ENCODE peak calls at places on chromosome 17, in four cellular contexts. L is Panc1, C is HepG2, T is HCT116. N is an unnamed sample.

GRCh38 chr17:70332811-70333210 is 163.5 kb downstream of the KCNJ2 start:
- DNase-seq in C (no peak), T (no peak), L (no peak), N (no peak)

GRCh38 chr17:76501827-76502307 is 644 bp upstream of the RHBDF2 start:
- DNase-seq in T (no peak), L (no peak), C (no peak), N (peak)

GRCh38 chr17:5770556-5771270 is 186.4 kb upstream of the NLRP1 start:
- DNase-seq in C (no peak), T (no peak), L (no peak), N (no peak)

GRCh38 chr17:4554441-4554996 is 665 bp downstream of the MYBBP1A start:
- DNase-seq in C (no peak), L (no peak), T (no peak), N (no peak)

GRCh38 chr17:42363767-42364585 is 24.3 kb downstream of the STAT3 start:
- DNase-seq in C (no peak), T (no peak), L (no peak), N (no peak)

GRCh38 chr17:56810286-56810781 is 23.4 kb downstream of the C17orf67 start:
- DNase-seq in T (no peak), L (no peak), C (no peak), N (no peak)

GRCh38 chr17:5121186-5121841 is 5.5 kb downstream of the USP6 start:
- DNase-seq in L (no peak), T (no peak), C (no peak), N (no peak)

GRCh38 chr17:6708357-6708961 is 4.7 kb downstream of the SLC13A5 start:
- DNase-seq in C (no peak), T (no peak), L (no peak), N (no peak)

GRCh38 chr17:6427284-6427781 is 7.6 kb downstream of the AIPL1 start:
- DNase-seq in C (no peak), T (no peak), L (no peak), N (no peak)

GRCh38 chr17:77160877-77161530 is 20.2 kb downstream of the SEC14L1 start:
- DNase-seq in C (peak), L (no peak), T (no peak), N (no peak)

GRCh38 chr17:6797718-6798351 is 21.8 kb downstream of the FBXO39 start:
- DNase-seq in C (peak), L (no peak), T (no peak), N (no peak)

GRCh38 chr17:40025991-40026815 is 11.0 kb downstream of the CSF3 start:
- DNase-seq in C (no peak), L (no peak), T (no peak), N (no peak)

GRCh38 chr17:62179525-62180161 is 114.6 kb upstream of the MED13 start:
- DNase-seq in T (peak), L (peak), C (peak), N (peak)

GRCh38 chr17:80629298-80630028 is 84.8 kb downstream of the RPTOR start:
- DNase-seq in T (no peak), L (no peak), C (peak), N (no peak)

GRCh38 chr17:40327735-40328385 is 18.9 kb downstream of the RARA start:
- DNase-seq in L (no peak), T (no peak), C (no peak), N (no peak)

GRCh38 chr17:62614142-62614541 is 13.3 kb upstream of the MRC2 start:
- DNase-seq in L (no peak), C (no peak), T (no peak), N (no peak)

GRCh38 chr17:7499161-7499560 is 15.0 kb downstream of the POLR2A start:
- DNase-seq in C (no peak), L (no peak), T (no peak), N (no peak)

GRCh38 chr17:44351464-44351863 is 6.4 kb downstream of the GRN start:
- DNase-seq in T (no peak), L (no peak), C (no peak), N (no peak)

GRCh38 chr17:55155867-55156560 is 108.7 kb upstream of the HLF start:
- DNase-seq in L (no peak), T (no peak), C (no peak), N (no peak)

GRCh38 chr17:6591599-6592158 is 35.3 kb upstream of the PITPNM3 start:
- DNase-seq in T (no peak), L (no peak), C (peak), N (no peak)

GRCh38 chr17:69602969-69603368 is 188.5 kb downstream of the MAP2K6 start:
- DNase-seq in C (no peak), T (no peak), L (no peak), N (no peak)

GRCh38 chr17:80349437-80350160 is 65.4 kb upstream of the ENDOV start:
- DNase-seq in T (no peak), C (no peak), L (no peak), N (no peak)

GRCh38 chr17:55177914-55178217 is 86.9 kb upstream of the HLF start:
- DNase-seq in L (no peak), T (no peak), C (no peak), N (no peak)

GRCh38 chr17:1762906-1763829 is 1.3 kb downstream of the SERPINF1 start:
- DNase-seq in L (no peak), C (peak), T (no peak), N (peak)

GRCh38 chr17:1197781-1198490 is 18.2 kb upstream of the ABR start:
- DNase-seq in L (no peak), C (no peak), T (no peak), N (no peak)

GRCh38 chr17:65538679-65539529 is 22.5 kb downstream of the AXIN2 start:
- DNase-seq in L (no peak), C (no peak), T (no peak), N (no peak)

GRCh38 chr17:36188891-36189306 is 7.7 kb downstream of the CCL3L1 start:
- DNase-seq in C (no peak), L (no peak), T (no peak), N (no peak)

GRCh38 chr17:66975614-66976378 is 11.3 kb downstream of the CACNG4 start:
- DNase-seq in T (peak), L (no peak), C (peak), N (peak)

GRCh38 chr17:29568331-29569244 is at the start of gene TP53I13:
- DNase-seq in T (peak), C (peak), L (no peak), N (peak)

GRCh38 chr17:50192873-50193274 is 8.6 kb downstream of the COL1A1 start:
- DNase-seq in T (no peak), L (no peak), C (no peak), N (no peak)

GRCh38 chr17:79125503-79125902 is 50.9 kb downstream of the ENGASE start:
- DNase-seq in L (no peak), T (no peak), C (no peak), N (no peak)

GRCh38 chr17:44044092-44044491 is 22.4 kb downstream of the LSM12 start:
- DNase-seq in L (no peak), T (no peak), C (no peak), N (no peak)

GRCh38 chr17:51000835-51001638 is 119.6 kb downstream of the SPAG9 start:
- DNase-seq in L (peak), T (peak), C (peak), N (no peak)

GRCh38 chr17:19327039-19327776 is 35.3 kb downstream of the B9D1 start:
- DNase-seq in C (no peak), L (no peak), T (peak), N (no peak)

GRCh38 chr17:17749921-17750320 is 68.7 kb downstream of the RAI1 start:
- DNase-seq in L (no peak), T (peak), C (peak), N (peak)

GRCh38 chr17:78716814-78717393 is 65.2 kb downstream of the CYTH1 start:
- DNase-seq in L (no peak), C (no peak), T (no peak), N (no peak)

GRCh38 chr17:82983510-82984248 is 95.7 kb upstream of the METRNL start:
- DNase-seq in C (no peak), T (no peak), L (no peak), N (no peak)

GRCh38 chr17:82981141-82981540 is 98.3 kb upstream of the METRNL start:
- DNase-seq in T (no peak), C (no peak), L (no peak), N (no peak)

GRCh38 chr17:82984751-82985435 is 94.5 kb upstream of the METRNL start:
- DNase-seq in C (no peak), L (no peak), T (no peak), N (no peak)

GRCh38 chr17:82985436-82985820 is 94.0 kb upstream of the METRNL start:
- DNase-seq in L (no peak), T (no peak), C (no peak), N (no peak)

GRCh38 chr17:82985973-82986372 is 93.4 kb upstream of the METRNL start:
- DNase-seq in L (no peak), C (no peak), T (no peak), N (no peak)
- TF ChIP-seq TCF7L2 in L (no peak), C (no peak), T (no peak), N (no peak)

GRCh38 chr17:71631483-71631882 is 489.3 kb upstream of the SOX9 start:
- DNase-seq in C (no peak), T (peak), L (no peak), N (no peak)
- TF ChIP-seq TCF7L2 in C (no peak), T (peak), L (no peak), N (no peak)

GRCh38 chr17:58232707-58233156 is 5.7 kb upstream of the LPO start:
- DNase-seq in C (no peak), L (no peak), T (no peak), N (peak)
- TF ChIP-seq TCF7L2 in C (no peak), L (no peak), T (no peak), N (no peak)

GRCh38 chr17:82242698-82242976 is 13.8 kb downstream of the SLC16A3 start:
- DNase-seq in L (no peak), T (no peak), C (no peak), N (no peak)

GRCh38 chr17:82242977-82243647 is 14.3 kb downstream of the SLC16A3 start:
- DNase-seq in C (peak), T (no peak), L (no peak), N (no peak)

GRCh38 chr17:82245144-82246039 is 16.6 kb downstream of the SLC16A3 start:
- DNase-seq in L (no peak), T (no peak), C (no peak), N (no peak)

GRCh38 chr17:82244413-82245140 is 15.7 kb downstream of the SLC16A3 start:
- DNase-seq in L (no peak), C (no peak), T (no peak), N (no peak)

DNA sequence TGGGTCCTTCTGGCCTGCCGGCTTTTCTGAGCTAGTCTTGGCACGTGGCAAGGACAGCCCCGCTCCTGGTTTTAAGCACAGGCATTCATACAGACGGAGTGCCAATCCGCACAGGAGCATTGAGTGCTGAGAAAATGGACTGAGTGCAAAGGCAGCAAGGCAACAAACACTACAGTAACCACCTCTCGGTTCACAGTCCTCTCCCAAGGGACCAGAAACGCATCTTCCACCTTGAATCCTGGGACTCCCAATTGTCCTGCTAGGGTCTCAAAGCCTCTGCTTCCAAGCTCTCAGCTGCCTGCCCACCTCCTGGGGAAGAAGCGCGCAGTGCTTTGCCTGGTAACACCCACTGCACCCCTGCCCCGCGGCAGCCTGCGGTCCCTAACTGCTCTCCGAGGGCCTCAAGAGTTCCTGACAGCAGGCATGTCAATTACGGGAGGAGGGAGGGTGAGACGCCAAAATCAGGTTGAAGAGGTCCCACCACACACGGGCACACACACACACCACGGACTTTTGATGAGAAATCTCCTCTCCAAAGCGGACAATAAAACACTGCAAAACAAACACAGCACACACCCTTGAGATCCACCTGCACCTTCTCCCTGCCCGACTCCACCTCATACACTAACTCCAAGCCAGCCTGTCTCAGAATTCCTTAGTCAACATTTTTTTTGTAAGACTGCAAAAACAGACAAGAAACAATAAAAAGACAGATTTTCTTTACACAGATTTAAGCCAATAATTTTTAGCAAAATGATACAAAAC is 15.0 kb downstream of the SLC16A3 start:
- DNase-seq in L (no peak), C (no peak), T (no peak), N (no peak)
- TF ChIP-seq TCF7L2 in L (no peak), C (no peak), T (no peak), N (no peak)

DNA sequence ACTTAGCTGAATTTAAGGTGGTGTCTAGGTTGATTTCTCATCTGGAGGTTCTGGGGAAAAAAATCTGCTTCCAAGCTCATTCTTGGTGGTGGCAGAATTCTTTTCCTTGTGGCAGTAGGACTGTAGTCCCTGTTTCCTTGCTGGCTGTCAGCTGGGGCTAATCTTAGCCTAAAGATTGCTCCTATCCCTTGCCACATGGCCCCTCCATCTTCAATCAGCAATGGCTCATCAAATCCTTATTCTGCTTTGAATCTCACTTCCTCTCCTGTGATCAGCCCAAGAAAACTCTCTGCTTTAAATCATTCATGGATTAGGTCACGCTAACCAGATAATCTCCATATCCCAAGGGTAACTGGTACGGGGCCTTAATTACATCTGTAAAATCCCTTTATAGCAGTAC is 6.6 kb downstream of the FAM20A start:
- DNase-seq in L (no peak), C (no peak), T (no peak), N (no peak)
- TF ChIP-seq TCF7L2 in L (no peak), C (no peak), T (no peak), N (no peak)

DNA sequence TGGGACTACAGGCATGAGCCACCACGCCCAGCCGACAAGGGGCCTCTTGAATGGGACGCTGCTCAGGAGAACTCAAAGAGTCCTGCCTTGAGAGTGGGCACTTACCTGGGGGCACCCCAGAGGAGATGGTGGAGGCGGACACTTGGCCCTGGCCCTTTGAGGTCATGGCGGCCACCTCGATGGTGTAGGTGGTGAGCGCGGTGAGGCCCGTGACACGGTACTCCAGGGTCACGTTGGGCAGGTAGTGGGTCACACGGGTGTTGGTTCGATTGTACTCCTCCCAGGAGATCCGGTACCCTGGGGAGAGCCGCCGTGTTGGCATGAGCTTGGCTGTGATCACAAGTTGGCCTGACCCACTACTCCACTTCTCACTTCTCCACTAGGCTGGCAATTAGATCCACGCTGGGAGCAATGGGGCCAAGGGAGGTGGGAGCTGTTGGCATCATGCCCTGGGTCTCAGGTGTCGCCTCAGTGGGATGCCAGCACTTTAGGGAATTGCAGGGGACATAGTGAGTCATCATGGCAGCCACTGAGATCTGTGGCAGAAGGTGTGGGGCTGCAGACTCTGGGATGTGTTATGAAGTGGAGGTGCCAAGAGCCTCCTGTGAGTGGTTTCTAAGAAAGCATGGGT is 89.2 kb upstream of the CDC42EP4 start:
- DNase-seq in L (no peak), T (no peak), C (no peak), N (no peak)
- TF ChIP-seq TCF7L2 in L (no peak), T (no peak), C (no peak), N (no peak)

DNA sequence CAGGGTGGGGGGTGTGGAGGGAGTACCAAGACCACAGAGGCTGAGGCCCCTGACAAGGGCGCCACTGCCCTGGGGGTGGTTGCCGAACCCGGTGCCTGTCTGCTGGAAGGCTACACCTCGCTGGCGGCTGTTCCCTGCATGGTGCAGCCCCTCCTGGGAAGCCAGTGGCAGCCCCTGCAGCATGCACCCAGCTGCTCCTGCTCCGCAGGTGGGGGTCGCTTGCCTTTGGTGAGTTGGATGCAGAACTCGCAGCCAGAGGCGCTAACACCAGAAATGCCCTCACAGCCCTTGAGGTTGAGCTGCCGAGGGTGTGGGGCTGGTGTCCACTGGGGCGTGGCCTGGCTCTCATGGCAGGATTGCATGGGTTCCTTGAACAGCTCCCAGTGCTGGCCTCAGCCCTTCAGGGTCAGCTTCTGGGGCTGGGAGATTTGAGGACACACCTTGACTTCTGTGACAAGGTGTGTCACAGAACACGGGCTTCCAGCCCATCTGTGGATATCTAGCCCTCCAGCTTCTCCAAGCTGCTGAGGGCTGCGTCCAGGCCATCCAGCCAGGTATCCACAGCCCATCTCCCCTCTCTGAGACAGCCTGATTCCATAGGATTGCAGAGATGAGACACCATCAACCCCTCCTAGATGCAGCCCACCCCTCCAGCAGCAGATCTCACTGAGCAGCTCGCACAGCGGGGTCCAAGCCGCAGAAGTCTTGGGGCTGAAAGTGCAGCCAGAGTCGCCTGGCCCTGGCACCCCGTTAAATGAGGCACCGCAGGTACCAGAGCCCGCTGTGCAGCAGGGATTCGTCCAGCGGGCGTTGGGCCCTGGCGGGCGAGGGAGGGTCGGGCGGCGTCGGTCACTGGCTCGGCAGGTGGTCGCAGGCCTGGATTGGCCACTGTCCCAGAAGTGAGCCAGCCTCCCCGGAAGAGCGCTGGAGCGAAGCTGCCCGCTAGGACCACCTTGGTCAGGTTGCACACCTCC is 586.3 kb downstream of the KCNJ18 start:
- DNase-seq in C (no peak), L (no peak), T (no peak), N (no peak)
- TF ChIP-seq TCF7L2 in C (no peak), L (no peak), T (no peak), N (no peak)

GRCh38 chr17:21242026-21242700 is 11.0 kb downstream of the NATD1 start:
- DNase-seq in L (no peak), T (no peak), C (no peak), N (no peak)

GRCh38 chr17:21242780-21243515 is 10.3 kb downstream of the NATD1 start:
- DNase-seq in L (no peak), T (no peak), C (no peak), N (no peak)

GRCh38 chr17:21240375-21241055 is 12.7 kb downstream of the NATD1 start:
- DNase-seq in C (no peak), T (no peak), L (no peak), N (no peak)

GRCh38 chr17:21241564-21241963 is 11.6 kb downstream of the NATD1 start:
- DNase-seq in L (no peak), T (no peak), C (no peak), N (no peak)

DNA sequence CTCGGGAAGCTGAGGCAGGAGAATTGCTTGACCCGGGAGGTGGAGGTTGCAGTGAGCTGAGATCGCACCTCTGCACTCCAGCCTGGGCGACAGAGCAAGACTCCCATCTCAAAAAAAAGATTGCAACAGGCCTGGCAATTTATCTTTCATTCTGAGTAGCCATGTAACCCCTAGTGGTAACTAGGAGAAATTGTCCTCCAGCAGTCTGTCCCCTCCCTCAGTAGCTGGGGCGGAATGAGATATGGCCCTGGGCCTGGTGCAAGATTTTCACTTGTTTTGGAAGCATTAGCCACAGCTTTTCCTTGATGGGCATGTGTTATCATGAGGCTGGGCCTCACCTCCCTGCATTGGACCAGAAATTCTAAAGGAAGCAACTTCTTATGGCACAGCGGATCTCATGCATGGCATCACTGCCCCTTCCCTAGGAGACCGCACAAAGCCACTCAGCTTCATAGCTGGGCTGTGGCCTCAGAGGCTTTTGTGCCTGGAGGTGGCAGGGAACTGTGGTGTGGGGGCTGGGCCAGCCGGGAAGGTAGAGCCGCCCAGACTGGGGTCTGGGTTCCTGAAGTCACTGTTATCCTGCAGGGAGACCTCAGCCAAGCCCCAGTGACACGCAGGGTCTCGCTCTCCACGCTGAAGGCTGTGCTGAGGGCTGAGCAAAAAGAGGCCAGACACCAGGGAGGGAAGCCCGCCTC is 13.4 kb downstream of the NATD1 start:
- DNase-seq in C (peak), T (no peak), L (no peak), N (peak)
- TF ChIP-seq TCF7L2 in C (no peak), T (no peak), L (no peak), N (no peak)

N was measured in K562.